ENCODE peak calls at places on chromosomes 11 and 22, in six cellular contexts. P, T, D, A, X and W are unnamed samples.

GRCh38 chr22:38943181-38943580 is 14.2 kb upstream of the APOBEC3A start:
- DNase-seq in P (no peak), T (no peak), D (no peak), A (no peak), X (no peak), W (no peak)

GRCh38 chr11:35180311-35181233 is 41.6 kb downstream of the CD44 start:
- DNase-seq in P (peak), T (no peak), D (no peak), A (no peak), X (no peak), W (no peak)

GRCh38 chr11:61056981-61057380 is 45.3 kb upstream of the CD5 start:
- DNase-seq in P (no peak), T (no peak), D (no peak), A (no peak), X (no peak), W (no peak)

GRCh38 chr11:125132071-125132470 is 20.6 kb upstream of the TMEM218 start:
- DNase-seq in P (no peak), T (no peak), D (no peak), A (no peak), X (no peak), W (no peak)

GRCh38 chr11:116811194-116811593 is 11.9 kb downstream of the APOA4 start:
- DNase-seq in P (no peak), T (no peak), D (no peak), A (no peak), X (no peak), W (no peak)

GRCh38 chr11:92149996-92150395 is 74.6 kb upstream of the FAT3 start:
- DNase-seq in P (no peak), T (no peak), D (no peak), A (no peak), X (no peak), W (no peak)

GRCh38 chr11:24295360-24295759 is 201.5 kb upstream of the LUZP2 start:
- DNase-seq in P (no peak), T (no peak), D (no peak), A (no peak), X (no peak), W (no peak)

GRCh38 chr11:7555067-7555699 is 41.4 kb downstream of the PPFIBP2 start:
- DNase-seq in P (no peak), T (no peak), D (no peak), A (no peak), X (peak), W (no peak)

GRCh38 chr11:74842967-74843366 is 94.3 kb downstream of the RNF169 start:
- DNase-seq in P (no peak), T (no peak), D (no peak), A (no peak), X (no peak), W (no peak)

GRCh38 chr11:65578667-65579066 is 2.8 kb downstream of the EHBP1L1 start:
- DNase-seq in P (no peak), T (no peak), D (no peak), A (no peak), X (no peak), W (no peak)

GRCh38 chr11:31943056-31943780 is 132.1 kb upstream of the PAX6 start:
- DNase-seq in P (no peak), T (no peak), D (no peak), A (no peak), X (no peak), W (no peak)

GRCh38 chr11:84790849-84791427 is 836.2 kb downstream of the DLG2 start:
- DNase-seq in P (no peak), T (no peak), D (no peak), A (no peak), X (no peak), W (no peak)

GRCh38 chr11:60633645-60634044 is 65.8 kb upstream of the MS4A8 start:
- DNase-seq in P (no peak), T (no peak), D (no peak), A (no peak), X (no peak), W (no peak)

GRCh38 chr11:101583180-101584128 is at the start of gene TRPC6:
- DNase-seq in P (peak), T (no peak), D (no peak), A (no peak), X (no peak), W (no peak)

GRCh38 chr11:83648610-83649467 is 362.7 kb upstream of the CCDC90B start:
- DNase-seq in P (no peak), T (no peak), D (no peak), A (peak), X (no peak), W (peak)

GRCh38 chr22:42500164-42500835 is 19.3 kb downstream of the RRP7A start:
- DNase-seq in P (peak), T (peak), D (peak), A (no peak), X (peak), W (peak)

GRCh38 chr11:113256431-113257227 is 57.8 kb upstream of the TTC12 start:
- DNase-seq in P (no peak), T (no peak), D (no peak), A (no peak), X (no peak), W (no peak)

GRCh38 chr22:50034126-50035081 is 21.8 kb upstream of the IL17REL start:
- DNase-seq in P (no peak), T (no peak), D (no peak), A (no peak), X (no peak), W (no peak)

GRCh38 chr22:24117942-24118341 is 63.3 kb upstream of the SUSD2 start:
- DNase-seq in P (peak), T (no peak), D (no peak), A (no peak), X (no peak), W (no peak)

GRCh38 chr11:21659961-21660360 is 532.9 kb upstream of the ANO5 start:
- DNase-seq in P (no peak), T (no peak), D (no peak), A (no peak), X (no peak), W (no peak)

GRCh38 chr11:109423114-109423859 is 1.3 kb downstream of the C11orf87 start:
- DNase-seq in P (no peak), T (no peak), D (no peak), A (no peak), X (peak), W (peak)

GRCh38 chr11:116930177-116930576 is 92.8 kb upstream of the APOA1 start:
- DNase-seq in P (no peak), T (no peak), D (no peak), A (no peak), X (no peak), W (no peak)

GRCh38 chr11:46948378-46949131 is 12.0 kb downstream of the CSTPP1 start:
- DNase-seq in P (no peak), T (no peak), D (no peak), A (peak), X (peak), W (no peak)

GRCh38 chr11:6258571-6258998 is 1.1 kb upstream of the CCKBR start:
- DNase-seq in P (no peak), T (no peak), D (no peak), A (no peak), X (peak), W (peak)

GRCh38 chr11:114185436-114185835 is 110.8 kb upstream of the NNMT start:
- DNase-seq in P (no peak), T (no peak), D (no peak), A (no peak), X (no peak), W (no peak)

GRCh38 chr11:134043821-134044420 is 25.0 kb upstream of the JAM3 start:
- DNase-seq in P (no peak), T (no peak), D (no peak), A (no peak), X (no peak), W (no peak)

GRCh38 chr22:37156686-37157435 is 7.1 kb upstream of the IL2RB start:
- DNase-seq in P (no peak), T (no peak), D (no peak), A (no peak), X (no peak), W (no peak)

GRCh38 chr11:69371731-69372588 is 78.0 kb downstream of the MYEOV start:
- DNase-seq in P (no peak), T (peak), D (no peak), A (no peak), X (no peak), W (no peak)

GRCh38 chr11:56172256-56172835 is 4.1 kb upstream of the OR5J2 start:
- DNase-seq in P (no peak), T (no peak), D (no peak), A (no peak), X (no peak), W (no peak)

GRCh38 chr11:44258190-44258489 is 51.8 kb downstream of the ALX4 start:
- DNase-seq in P (no peak), T (no peak), D (no peak), A (no peak), X (no peak), W (no peak)

GRCh38 chr11:13073119-13073981 is 64.2 kb downstream of the RASSF10 start:
- DNase-seq in P (no peak), T (no peak), D (no peak), A (no peak), X (no peak), W (no peak)

GRCh38 chr11:112558691-112559090 is 298.0 kb upstream of the PLET1 start:
- DNase-seq in P (no peak), T (no peak), D (no peak), A (no peak), X (no peak), W (no peak)